ENCODE peak calls at places on chromosomes 1 and 21, in seven cellular contexts. One of them, this sample, is unnamed.

GRCh38 chr1:41622402-41622801 is 137.9 kb upstream of the EDN2 start:
- DNase-seq in PC-3: peak
- DNase-seq in body of pancreas: no peak
- DNase-seq in BJ: no peak
- DNase-seq in brain microvascular endothelial cell: peak
- DNase-seq in WERI-Rb-1: no peak
- DNase-seq in HFF-Myc: no peak
- DNase-seq in this sample: peak

GRCh38 chr1:161952603-161953172 is 71.0 kb downstream of the OLFML2B start:
- DNase-seq in BJ: no peak
- DNase-seq in HFF-Myc: no peak
- DNase-seq in brain microvascular endothelial cell: peak
- DNase-seq in PC-3: no peak
- DNase-seq in WERI-Rb-1: no peak
- DNase-seq in body of pancreas: no peak
- DNase-seq in this sample: no peak

GRCh38 chr1:247386695-247387094 is 29.3 kb upstream of the NLRP3 start:
- DNase-seq in PC-3: peak
- DNase-seq in body of pancreas: no peak
- DNase-seq in HFF-Myc: no peak
- DNase-seq in BJ: no peak
- DNase-seq in WERI-Rb-1: no peak
- DNase-seq in brain microvascular endothelial cell: peak
- DNase-seq in this sample: no peak

GRCh38 chr21:37561506-37561905 is 194.9 kb downstream of the DYRK1A start:
- DNase-seq in body of pancreas: no peak
- DNase-seq in WERI-Rb-1: no peak
- DNase-seq in brain microvascular endothelial cell: no peak
- DNase-seq in HFF-Myc: no peak
- DNase-seq in BJ: no peak
- DNase-seq in PC-3: no peak
- DNase-seq in this sample: peak

GRCh38 chr1:180594723-180595122 is 36.0 kb downstream of the OVAAL start:
- DNase-seq in brain microvascular endothelial cell: no peak
- DNase-seq in body of pancreas: no peak
- DNase-seq in HFF-Myc: no peak
- DNase-seq in PC-3: no peak
- DNase-seq in WERI-Rb-1: peak
- DNase-seq in BJ: no peak
- DNase-seq in this sample: no peak

GRCh38 chr1:100443739-100444571 is 91.6 kb downstream of the CDC14A start:
- DNase-seq in PC-3: peak
- DNase-seq in WERI-Rb-1: no peak
- DNase-seq in body of pancreas: no peak
- DNase-seq in HFF-Myc: no peak
- DNase-seq in brain microvascular endothelial cell: peak
- DNase-seq in BJ: no peak
- DNase-seq in this sample: no peak

GRCh38 chr21:41816583-41817165 is 49.8 kb upstream of the RIPK4 start:
- DNase-seq in HFF-Myc: peak
- DNase-seq in PC-3: peak
- DNase-seq in body of pancreas: peak
- DNase-seq in brain microvascular endothelial cell: peak
- DNase-seq in BJ: no peak
- DNase-seq in WERI-Rb-1: peak
- DNase-seq in this sample: peak

GRCh38 chr1:96384611-96385010 is 337.0 kb upstream of the PTBP2 start:
- DNase-seq in body of pancreas: no peak
- DNase-seq in HFF-Myc: no peak
- DNase-seq in brain microvascular endothelial cell: no peak
- DNase-seq in BJ: no peak
- DNase-seq in WERI-Rb-1: no peak
- DNase-seq in PC-3: no peak
- DNase-seq in this sample: no peak

GRCh38 chr1:244272471-244273261 is 179.0 kb downstream of the ADSS2 start:
- DNase-seq in WERI-Rb-1: peak
- DNase-seq in PC-3: peak
- DNase-seq in body of pancreas: peak
- DNase-seq in HFF-Myc: peak
- DNase-seq in brain microvascular endothelial cell: peak
- DNase-seq in BJ: peak
- DNase-seq in this sample: no peak

GRCh38 chr21:36690637-36691538 is 8.0 kb upstream of the SIM2 start:
- DNase-seq in PC-3: no peak
- DNase-seq in brain microvascular endothelial cell: no peak
- DNase-seq in WERI-Rb-1: no peak
- DNase-seq in HFF-Myc: no peak
- DNase-seq in body of pancreas: no peak
- DNase-seq in BJ: no peak
- DNase-seq in this sample: no peak

GRCh38 chr1:36208978-36209708 is 15.1 kb upstream of the THRAP3 start:
- DNase-seq in WERI-Rb-1: no peak
- DNase-seq in body of pancreas: no peak
- DNase-seq in BJ: no peak
- DNase-seq in brain microvascular endothelial cell: no peak
- DNase-seq in HFF-Myc: no peak
- DNase-seq in PC-3: no peak
- DNase-seq in this sample: no peak

GRCh38 chr21:45208627-45208951 is 79.1 kb downstream of the POFUT2 start:
- DNase-seq in HFF-Myc: no peak
- DNase-seq in brain microvascular endothelial cell: peak
- DNase-seq in PC-3: peak
- DNase-seq in body of pancreas: no peak
- DNase-seq in BJ: no peak
- DNase-seq in WERI-Rb-1: no peak
- DNase-seq in this sample: no peak

GRCh38 chr21:45210461-45210983 is 77.2 kb downstream of the POFUT2 start:
- DNase-seq in brain microvascular endothelial cell: no peak
- DNase-seq in HFF-Myc: no peak
- DNase-seq in WERI-Rb-1: no peak
- DNase-seq in PC-3: no peak
- DNase-seq in BJ: no peak
- DNase-seq in body of pancreas: no peak
- DNase-seq in this sample: no peak

GRCh38 chr21:45207839-45208626 is 79.7 kb downstream of the POFUT2 start:
- DNase-seq in HFF-Myc: no peak
- DNase-seq in brain microvascular endothelial cell: no peak
- DNase-seq in body of pancreas: no peak
- DNase-seq in PC-3: no peak
- DNase-seq in BJ: no peak
- DNase-seq in WERI-Rb-1: no peak
- DNase-seq in this sample: no peak

GRCh38 chr21:45209046-45209445 is 78.6 kb downstream of the POFUT2 start:
- DNase-seq in brain microvascular endothelial cell: no peak
- DNase-seq in BJ: peak
- DNase-seq in PC-3: peak
- DNase-seq in WERI-Rb-1: no peak
- DNase-seq in body of pancreas: no peak
- DNase-seq in HFF-Myc: peak
- DNase-seq in this sample: no peak

GRCh38 chr21:45209685-45210284 is 77.9 kb downstream of the POFUT2 start:
- DNase-seq in PC-3: no peak
- DNase-seq in WERI-Rb-1: no peak
- DNase-seq in body of pancreas: no peak
- DNase-seq in brain microvascular endothelial cell: no peak
- DNase-seq in HFF-Myc: no peak
- DNase-seq in BJ: no peak
- DNase-seq in this sample: no peak
- H3K4me3 ChIP-seq in PC-3: no peak
- H3K4me3 ChIP-seq in WERI-Rb-1: no peak
- H3K4me3 ChIP-seq in body of pancreas: no peak
- H3K4me3 ChIP-seq in brain microvascular endothelial cell: no peak
- H3K4me3 ChIP-seq in HFF-Myc: no peak
- H3K4me3 ChIP-seq in BJ: no peak
- H3K4me3 ChIP-seq in this sample: no peak

GRCh38 chr1:165635823-165636222 is 4.8 kb downstream of the MGST3 start:
- DNase-seq in brain microvascular endothelial cell: no peak
- DNase-seq in PC-3: no peak
- DNase-seq in BJ: no peak
- DNase-seq in WERI-Rb-1: no peak
- DNase-seq in HFF-Myc: no peak
- DNase-seq in body of pancreas: no peak
- DNase-seq in this sample: no peak

GRCh38 chr1:165632491-165632890 is 1.5 kb downstream of the MGST3 start:
- DNase-seq in body of pancreas: no peak
- DNase-seq in PC-3: no peak
- DNase-seq in HFF-Myc: no peak
- DNase-seq in BJ: no peak
- DNase-seq in WERI-Rb-1: no peak
- DNase-seq in brain microvascular endothelial cell: no peak
- DNase-seq in this sample: no peak

GRCh38 chr1:165633624-165634023 is 2.6 kb downstream of the MGST3 start:
- DNase-seq in PC-3: peak
- DNase-seq in body of pancreas: no peak
- DNase-seq in WERI-Rb-1: no peak
- DNase-seq in HFF-Myc: no peak
- DNase-seq in brain microvascular endothelial cell: no peak
- DNase-seq in BJ: no peak
- DNase-seq in this sample: no peak

GRCh38 chr1:165635329-165635728 is 4.3 kb downstream of the MGST3 start:
- DNase-seq in BJ: no peak
- DNase-seq in HFF-Myc: no peak
- DNase-seq in WERI-Rb-1: no peak
- DNase-seq in body of pancreas: no peak
- DNase-seq in PC-3: no peak
- DNase-seq in brain microvascular endothelial cell: no peak
- DNase-seq in this sample: no peak

DNA sequence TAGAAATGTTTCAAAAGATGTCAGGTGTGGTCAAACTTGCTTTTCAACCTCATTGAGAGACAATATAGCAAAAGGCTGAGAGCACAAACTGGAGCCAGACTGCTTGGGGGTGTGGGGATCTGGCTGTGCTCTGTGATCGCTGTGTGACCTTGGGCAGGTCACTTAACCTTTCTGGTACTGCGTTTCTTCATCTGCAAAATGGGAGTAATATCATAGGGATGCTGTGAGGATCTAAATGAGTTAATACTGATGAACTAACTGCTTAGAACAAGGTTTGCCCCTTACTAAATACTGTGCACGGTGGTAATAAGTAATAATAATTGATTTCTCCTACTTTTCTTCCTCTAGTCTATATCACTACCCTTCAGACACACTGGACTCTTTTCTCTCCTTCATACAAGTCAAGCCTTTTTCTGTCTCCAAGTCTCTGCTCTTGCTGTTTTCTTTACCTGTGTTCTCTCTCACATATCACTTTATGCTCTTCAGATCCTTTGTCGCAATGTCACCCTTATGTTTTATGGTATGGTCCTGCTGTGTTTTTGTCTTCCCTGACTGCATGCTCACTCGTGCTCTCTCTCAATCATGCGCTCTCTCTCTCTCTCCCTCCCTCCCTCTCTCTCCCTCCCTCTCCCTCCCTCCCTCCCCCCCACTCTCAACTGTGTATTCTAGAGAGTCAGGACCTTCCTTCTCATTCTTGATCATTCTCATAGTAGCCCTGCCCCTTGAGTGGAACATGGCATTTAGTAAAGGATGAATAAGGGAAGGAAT is 3.3 kb downstream of the MGST3 start:
- DNase-seq in WERI-Rb-1: no peak
- DNase-seq in brain microvascular endothelial cell: no peak
- DNase-seq in HFF-Myc: no peak
- DNase-seq in body of pancreas: no peak
- DNase-seq in BJ: no peak
- DNase-seq in PC-3: no peak
- DNase-seq in this sample: no peak
- H3K4me3 ChIP-seq in WERI-Rb-1: no peak
- H3K4me3 ChIP-seq in brain microvascular endothelial cell: no peak
- H3K4me3 ChIP-seq in HFF-Myc: no peak
- H3K4me3 ChIP-seq in body of pancreas: no peak
- H3K4me3 ChIP-seq in BJ: no peak
- H3K4me3 ChIP-seq in PC-3: no peak
- H3K4me3 ChIP-seq in this sample: no peak

GRCh38 chr1:207031016-207031415 is 1.5 kb downstream of the C1orf116 start:
- DNase-seq in BJ: no peak
- DNase-seq in body of pancreas: no peak
- DNase-seq in HFF-Myc: no peak
- DNase-seq in brain microvascular endothelial cell: no peak
- DNase-seq in WERI-Rb-1: no peak
- DNase-seq in PC-3: peak
- DNase-seq in this sample: no peak

GRCh38 chr1:207031632-207032258 is 811 bp downstream of the C1orf116 start:
- DNase-seq in WERI-Rb-1: no peak
- DNase-seq in PC-3: peak
- DNase-seq in HFF-Myc: no peak
- DNase-seq in BJ: no peak
- DNase-seq in brain microvascular endothelial cell: no peak
- DNase-seq in body of pancreas: peak
- DNase-seq in this sample: no peak

GRCh38 chr1:207033302-207033701 is 746 bp upstream of the C1orf116 start:
- DNase-seq in WERI-Rb-1: no peak
- DNase-seq in PC-3: peak
- DNase-seq in body of pancreas: no peak
- DNase-seq in BJ: no peak
- DNase-seq in HFF-Myc: no peak
- DNase-seq in brain microvascular endothelial cell: no peak
- DNase-seq in this sample: no peak

GRCh38 chr1:207034208-207034607 is 1.7 kb upstream of the C1orf116 start:
- DNase-seq in brain microvascular endothelial cell: no peak
- DNase-seq in body of pancreas: no peak
- DNase-seq in BJ: no peak
- DNase-seq in PC-3: no peak
- DNase-seq in WERI-Rb-1: no peak
- DNase-seq in HFF-Myc: no peak
- DNase-seq in this sample: no peak

GRCh38 chr1:207032528-207033017 is at the start of gene C1orf116:
- DNase-seq in HFF-Myc: no peak
- DNase-seq in brain microvascular endothelial cell: no peak
- DNase-seq in BJ: no peak
- DNase-seq in body of pancreas: peak
- DNase-seq in WERI-Rb-1: no peak
- DNase-seq in PC-3: peak
- DNase-seq in this sample: no peak
- H3K4me3 ChIP-seq in HFF-Myc: no peak
- H3K4me3 ChIP-seq in brain microvascular endothelial cell: no peak
- H3K4me3 ChIP-seq in BJ: no peak
- H3K4me3 ChIP-seq in body of pancreas: no peak
- H3K4me3 ChIP-seq in WERI-Rb-1: no peak
- H3K4me3 ChIP-seq in PC-3: peak
- H3K4me3 ChIP-seq in this sample: no peak

GRCh38 chr1:170623171-170623570 is 40.8 kb upstream of the PRRX1 start:
- DNase-seq in PC-3: peak
- DNase-seq in WERI-Rb-1: no peak
- DNase-seq in BJ: peak
- DNase-seq in HFF-Myc: peak
- DNase-seq in body of pancreas: no peak
- DNase-seq in brain microvascular endothelial cell: peak
- DNase-seq in this sample: no peak

GRCh38 chr1:170618418-170618817 is 45.5 kb upstream of the PRRX1 start:
- DNase-seq in HFF-Myc: no peak
- DNase-seq in WERI-Rb-1: no peak
- DNase-seq in BJ: no peak
- DNase-seq in brain microvascular endothelial cell: no peak
- DNase-seq in body of pancreas: no peak
- DNase-seq in PC-3: no peak
- DNase-seq in this sample: no peak

GRCh38 chr1:170620164-170620563 is 43.8 kb upstream of the PRRX1 start:
- DNase-seq in HFF-Myc: peak
- DNase-seq in body of pancreas: no peak
- DNase-seq in PC-3: no peak
- DNase-seq in brain microvascular endothelial cell: no peak
- DNase-seq in WERI-Rb-1: no peak
- DNase-seq in BJ: no peak
- DNase-seq in this sample: no peak

GRCh38 chr1:170617595-170618215 is 46.2 kb upstream of the PRRX1 start:
- DNase-seq in HFF-Myc: no peak
- DNase-seq in body of pancreas: no peak
- DNase-seq in WERI-Rb-1: no peak
- DNase-seq in PC-3: no peak
- DNase-seq in brain microvascular endothelial cell: no peak
- DNase-seq in BJ: no peak
- DNase-seq in this sample: no peak

GRCh38 chr1:170619167-170620030 is 44.5 kb upstream of the PRRX1 start:
- DNase-seq in HFF-Myc: peak
- DNase-seq in PC-3: peak
- DNase-seq in WERI-Rb-1: no peak
- DNase-seq in BJ: no peak
- DNase-seq in body of pancreas: peak
- DNase-seq in brain microvascular endothelial cell: peak
- DNase-seq in this sample: no peak
- H3K4me3 ChIP-seq in HFF-Myc: no peak
- H3K4me3 ChIP-seq in PC-3: no peak
- H3K4me3 ChIP-seq in WERI-Rb-1: no peak
- H3K4me3 ChIP-seq in BJ: no peak
- H3K4me3 ChIP-seq in body of pancreas: no peak
- H3K4me3 ChIP-seq in brain microvascular endothelial cell: no peak
- H3K4me3 ChIP-seq in this sample: no peak